ENCODE peak calls at places on chromosomes 4 and X, in five cellular contexts. H is NB4, D is suprapubic skin, I is prostate gland, V is choroid plexus epithelial cell. G is an unnamed sample.

GRCh38 chrX:117376460-117376859 is 740.1 kb downstream of the KLHL13 start:
- DNase-seq in I (no peak), H (peak), D (no peak), V (no peak), G (peak)

GRCh38 chr4:168514249-168514852 is 17.5 kb downstream of the PALLD start:
- DNase-seq in H (peak), V (peak), I (no peak), D (no peak), G (peak)

GRCh38 chr4:41428941-41429669 is 108.9 kb upstream of the LIMCH1 start:
- DNase-seq in I (peak), D (no peak), V (no peak), H (no peak), G (no peak)

GRCh38 chrX:150155396-150156048 is 207.6 kb upstream of the MAMLD1 start:
- DNase-seq in V (peak), H (no peak), I (no peak), D (no peak), G (peak)

GRCh38 chr4:28686618-28687017 is 1826.0 kb downstream of the STIM2 start:
- DNase-seq in D (no peak), V (peak), I (no peak), H (peak), G (peak)

GRCh38 chrX:77572322-77572721 is 125.1 kb downstream of the FGF16 start:
- DNase-seq in D (no peak), I (no peak), V (peak), H (no peak), G (peak)

GRCh38 chr4:127533028-127533700 is 99.6 kb upstream of the INTU start:
- DNase-seq in D (no peak), I (no peak), V (peak), H (no peak), G (no peak)

GRCh38 chr4:124903995-124904722 is 191.6 kb upstream of the ANKRD50 start:
- DNase-seq in I (peak), H (no peak), V (peak), D (no peak), G (peak)

GRCh38 chr4:185357220-185357619 is 38.5 kb downstream of the LRP2BP start:
- DNase-seq in H (no peak), I (no peak), V (peak), D (no peak), G (no peak)

GRCh38 chrX:150972450-150972849 is 10.7 kb upstream of the HMGB3 start:
- DNase-seq in D (no peak), V (no peak), I (no peak), H (no peak), G (no peak)

GRCh38 chr4:120725639-120726585 is 196.6 kb downstream of the PRDM5 start:
- DNase-seq in D (no peak), H (no peak), V (no peak), I (no peak), G (no peak)

GRCh38 chr4:123744664-123745290 is 348.2 kb downstream of the SPRY1 start:
- DNase-seq in I (no peak), D (no peak), H (peak), V (peak), G (peak)

GRCh38 chr4:183082053-183082452 is 17.0 kb upstream of the WWC2 start:
- DNase-seq in V (no peak), I (no peak), D (no peak), H (no peak), G (peak)

GRCh38 chrX:153817291-153817690 is 13.1 kb downstream of the PDZD4 start:
- DNase-seq in V (no peak), H (no peak), D (no peak), I (no peak), G (no peak)

GRCh38 chrX:134537179-134537945 is 77.4 kb downstream of the HPRT1 start:
- DNase-seq in V (peak), H (peak), D (no peak), I (no peak), G (no peak)

GRCh38 chrX:103442536-103442901 is 66.2 kb downstream of the BEX3 start:
- DNase-seq in H (no peak), I (no peak), V (peak), D (no peak), G (peak)

GRCh38 chr4:53050361-53050774 is 188.3 kb downstream of the RASL11B start:
- DNase-seq in I (no peak), V (no peak), H (no peak), D (no peak), G (no peak)

GRCh38 chr4:72564184-72564583 is 4.8 kb downstream of the ADAMTS3 start:
- DNase-seq in H (no peak), I (no peak), V (peak), D (no peak), G (peak)

GRCh38 chr4:184649971-184650855 is 675 bp downstream of the PRIMPOL start:
- DNase-seq in H (peak), V (peak), I (peak), D (no peak), G (peak)

GRCh38 chr4:78154972-78155371 is 97.8 kb downstream of the FRAS1 start:
- DNase-seq in I (no peak), D (no peak), V (no peak), H (no peak), G (no peak)

DNA sequence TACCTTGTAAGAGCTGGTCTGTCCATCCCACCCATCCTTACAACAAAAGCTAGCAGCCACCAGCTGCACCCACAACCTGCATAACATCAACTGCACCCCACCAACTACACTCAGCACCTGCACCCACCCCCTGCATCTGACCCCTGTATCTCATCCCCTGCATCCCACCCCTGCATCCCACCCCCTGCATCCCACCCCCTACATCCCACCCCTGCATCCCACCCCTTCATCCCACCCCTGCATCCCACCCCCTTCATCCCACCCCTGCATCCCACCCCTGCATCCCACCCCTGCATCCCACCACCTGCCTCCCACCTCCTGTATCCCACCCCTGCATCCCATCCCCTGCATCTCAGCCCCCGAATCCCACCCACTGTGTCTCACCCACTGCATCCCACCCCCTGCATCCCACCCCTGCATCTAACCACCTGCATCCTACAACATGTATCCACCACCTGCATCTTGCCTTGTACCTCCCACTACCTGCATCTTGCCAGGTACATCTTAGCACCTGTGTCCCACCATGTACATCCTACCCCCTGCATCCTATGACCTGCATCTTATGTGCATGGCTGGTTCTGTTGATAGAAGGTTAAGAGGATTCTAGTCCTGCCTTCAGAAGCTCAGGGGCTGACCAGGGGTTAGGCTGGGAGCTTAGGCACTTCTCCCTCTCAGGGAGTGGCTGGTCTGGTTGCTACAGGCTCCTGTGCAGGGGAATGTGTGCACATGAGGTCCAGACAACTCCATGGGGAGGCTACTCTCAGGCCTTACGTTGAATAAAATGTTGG is 9.4 kb downstream of the TMEM271 start:
- DNase-seq in V (no peak), I (no peak), H (peak), D (no peak), G (no peak)
- H3K4me3 ChIP-seq in V (no peak), I (no peak), H (no peak), D (no peak), G (no peak)

GRCh38 chr4:157204634-157205244 is 15.8 kb upstream of the GRIA2 start:
- DNase-seq in D (no peak), H (peak), V (peak), I (no peak), G (no peak)
- TF ChIP-seq CTCF in D (peak), H (peak), V (peak), I (no peak), G (peak)

DNA sequence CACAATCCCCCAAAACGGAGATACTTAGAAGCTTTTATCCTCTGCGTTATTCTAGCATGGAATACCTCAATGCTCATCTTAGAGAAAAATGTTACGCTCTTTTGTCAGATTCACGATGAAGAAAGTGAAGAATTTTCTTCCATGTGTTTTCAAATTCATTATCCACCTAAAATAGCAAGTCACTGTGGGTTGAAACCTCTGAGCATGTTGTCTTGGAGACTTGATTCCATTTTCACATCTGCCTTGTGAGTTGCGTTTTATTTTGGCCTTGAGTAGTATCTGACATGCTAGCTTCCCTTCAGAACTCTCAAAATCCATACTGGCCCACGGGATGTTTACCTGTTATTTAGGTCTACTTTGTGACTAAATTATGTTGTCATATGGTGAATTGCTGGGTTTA is 66.3 kb downstream of the C4orf46 start:
- DNase-seq in H (no peak), I (no peak), D (no peak), V (no peak), G (no peak)
- H3K4me3 ChIP-seq in H (no peak), I (no peak), D (no peak), V (no peak), G (no peak)

GRCh38 chrX:26649534-26649933 is 433.6 kb downstream of the MAGEB5 start:
- DNase-seq in H (peak), V (peak), D (no peak), I (no peak), G (peak)

GRCh38 chrX:26653050-26653449 is 437.1 kb downstream of the MAGEB5 start:
- DNase-seq in H (no peak), V (no peak), D (no peak), I (no peak), G (no peak)

DNA sequence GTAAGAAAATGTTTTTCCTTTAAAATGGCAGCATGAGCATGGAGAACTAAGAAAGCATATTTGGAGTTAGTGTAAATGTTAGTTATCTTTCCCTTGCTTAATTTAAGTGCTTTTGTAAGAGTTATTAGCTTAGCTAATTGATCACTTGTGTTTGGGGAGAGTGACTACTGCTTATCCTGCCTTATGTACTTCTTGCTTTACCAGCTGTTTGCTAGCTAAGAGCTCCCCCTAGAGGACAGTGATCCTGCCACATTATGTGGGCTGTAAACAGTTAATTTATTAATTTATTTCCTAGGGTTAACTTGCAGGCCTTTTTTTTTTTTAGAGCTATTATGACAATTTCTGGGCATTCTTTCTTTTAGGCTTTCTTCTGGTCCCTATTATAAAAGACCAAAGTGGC is 435.8 kb downstream of the MAGEB5 start:
- DNase-seq in I (no peak), H (peak), V (peak), D (no peak), G (peak)
- TF ChIP-seq CTCF in I (no peak), H (peak), V (peak), D (no peak), G (no peak)

GRCh38 chrX:4642114-4642513 is 928.7 kb upstream of the PRKX start:
- DNase-seq in H (no peak), I (no peak), V (no peak), D (no peak), G (no peak)

GRCh38 chrX:4638036-4638435 is 924.6 kb upstream of the PRKX start:
- DNase-seq in H (no peak), D (no peak), V (no peak), I (no peak), G (no peak)
- H3K4me3 ChIP-seq in H (no peak), D (no peak), V (no peak), I (no peak), G (no peak)

DNA sequence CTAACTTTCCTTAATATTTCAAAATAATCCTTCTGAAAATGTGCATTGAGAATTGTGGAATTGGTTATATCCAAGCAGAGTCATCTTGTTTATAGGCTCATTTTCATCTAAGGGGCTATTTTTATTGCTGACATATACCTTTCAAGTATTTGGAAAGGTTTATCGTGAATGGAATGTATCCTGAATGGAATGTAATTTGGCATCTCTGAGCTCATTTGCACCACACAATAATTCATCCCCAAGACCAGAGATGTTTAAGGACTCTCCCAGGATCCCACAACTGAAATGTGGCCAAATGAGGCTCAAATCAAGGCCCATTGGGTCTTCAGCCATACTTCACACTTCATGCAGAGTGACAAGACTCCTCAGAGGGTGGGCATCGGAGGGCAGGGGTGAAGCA is 7.5 kb upstream of the SETD7 start:
- DNase-seq in I (no peak), V (no peak), D (no peak), H (no peak), G (no peak)
- TF ChIP-seq CTCF in I (no peak), V (no peak), D (no peak), H (no peak), G (no peak)

DNA sequence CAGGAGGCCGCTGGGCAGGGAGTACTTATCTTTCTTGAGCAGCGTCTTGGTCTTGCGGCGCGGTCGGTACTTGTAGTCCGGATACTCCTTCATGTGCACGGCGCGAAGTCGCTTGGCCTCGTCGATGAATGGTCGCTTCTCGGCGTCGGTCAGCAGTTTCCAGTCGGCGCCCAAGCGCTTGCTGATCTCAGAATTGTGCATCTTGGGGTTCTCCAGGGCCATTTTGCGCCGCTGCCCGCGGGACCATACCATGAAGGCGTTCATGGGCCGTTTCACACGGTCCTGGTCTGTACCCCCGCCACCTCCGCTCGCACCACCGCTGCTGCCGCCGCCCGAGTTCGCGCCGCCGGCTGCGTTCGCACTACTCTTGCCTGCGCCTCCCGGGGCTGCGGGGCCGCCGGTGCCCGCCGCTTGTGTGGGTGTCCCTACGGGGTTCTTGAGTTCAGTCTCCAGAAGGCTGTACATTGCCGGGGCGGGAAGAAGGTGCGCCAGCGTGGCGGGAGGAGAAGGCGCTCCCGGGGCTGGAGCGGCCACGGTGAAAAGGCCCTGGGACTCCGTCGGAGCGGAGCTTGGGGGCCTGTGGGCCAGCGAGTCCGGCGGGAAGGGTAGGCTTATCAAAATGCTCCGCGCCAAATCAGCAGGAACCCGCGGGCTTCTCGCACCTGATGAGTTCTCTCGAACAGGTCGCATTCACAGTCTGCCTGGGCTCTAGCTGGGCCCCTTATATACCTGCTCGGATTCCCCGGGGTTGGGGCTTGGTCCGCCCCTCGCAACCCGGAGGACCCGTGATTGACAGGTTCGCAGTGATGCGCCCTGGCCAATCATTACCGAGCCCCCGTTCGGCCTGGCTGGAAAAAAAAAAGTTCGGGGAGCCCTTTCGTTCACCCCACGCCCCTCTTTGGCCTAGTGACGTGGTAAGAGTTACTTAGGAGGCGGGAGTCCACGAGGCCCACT is at the start of gene SOX3:
- DNase-seq in I (no peak), H (no peak), V (no peak), D (no peak), G (no peak)
- H3K4me3 ChIP-seq in I (no peak), H (no peak), V (no peak), D (peak), G (no peak)

GRCh38 chr4:95693594-95693993 is 144.8 kb upstream of the UNC5C start:
- DNase-seq in I (no peak), D (no peak), V (peak), H (peak), G (peak)
- TF ChIP-seq CTCF in I (no peak), D (no peak), V (peak), H (no peak), G (peak)

DNA sequence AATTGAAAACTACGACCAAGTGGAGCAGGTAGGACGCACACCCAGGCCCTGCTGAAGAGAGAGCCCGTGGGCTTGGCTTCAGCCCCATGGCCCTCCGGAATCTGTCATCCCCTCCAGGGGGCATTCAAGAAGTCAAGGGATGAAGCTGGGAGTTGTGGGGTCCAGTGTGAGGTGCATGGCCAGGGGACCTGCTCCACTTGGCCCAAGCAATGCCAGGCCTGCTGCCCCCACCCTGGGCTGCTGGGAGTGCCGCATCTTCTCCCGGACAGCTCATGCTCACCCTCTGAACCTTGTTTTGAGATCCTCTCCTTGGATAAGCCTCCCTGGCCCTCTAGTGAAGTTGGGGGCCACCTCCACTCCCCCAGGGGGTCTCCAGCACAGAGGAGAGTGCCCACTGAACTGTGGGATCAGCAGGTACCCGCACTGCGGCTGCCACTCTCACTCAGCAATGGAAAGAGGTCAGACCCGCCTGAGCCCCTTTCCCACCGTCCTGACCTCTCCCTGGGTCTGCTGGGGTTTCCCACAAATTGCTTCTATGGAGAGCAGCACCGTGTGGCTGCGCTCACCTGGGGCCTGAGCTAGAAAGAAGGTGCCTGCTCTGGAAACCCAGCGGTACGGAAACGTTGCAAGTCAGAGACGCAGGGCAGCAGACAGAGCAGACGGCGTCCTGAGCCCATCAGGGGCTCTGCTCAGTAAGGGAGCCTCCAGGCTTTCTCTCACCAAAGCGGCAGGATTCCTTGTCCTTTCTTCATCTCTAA is 5.0 kb upstream of the ABLIM2 start:
- DNase-seq in I (no peak), D (no peak), H (no peak), V (no peak), G (no peak)
- H3K4me3 ChIP-seq in I (no peak), D (no peak), H (no peak), V (no peak), G (no peak)

GRCh38 chrX:139936259-139936658 is 3.4 kb upstream of the ATP11C start:
- DNase-seq in V (no peak), D (no peak), H (peak), I (no peak), G (no peak)
- TF ChIP-seq CTCF in V (peak), D (no peak), H (no peak), I (no peak), G (no peak)